ENCODE peak calls at places on chromosome 6, in eight cellular contexts. C is A549, T is left lung, V is cardiac muscle cell, D is retinal pigment epithelial cell, P is testis, X is psoas muscle, A is fibroblast of lung. Q is an unnamed sample.

GRCh38 chr6:138545621-138545980 is 46.3 kb upstream of the NHSL1 start:
- DNase-seq in C (no peak), T (peak), V (peak), D (peak), P (peak), X (peak), A (peak), Q (no peak)

GRCh38 chr6:170058878-170059485 is 231.9 kb downstream of the DLL1 start:
- DNase-seq in C (no peak), T (no peak), V (no peak), D (no peak), P (no peak), X (no peak), A (no peak), Q (no peak)

GRCh38 chr6:98014791-98015201 is 731.8 kb upstream of the MMS22L start:
- DNase-seq in C (no peak), T (no peak), V (no peak), D (no peak), P (no peak), X (no peak), A (no peak), Q (no peak)

GRCh38 chr6:106026748-106027147 is 59.4 kb upstream of the PRDM1 start:
- DNase-seq in C (no peak), T (no peak), V (no peak), D (no peak), P (no peak), X (no peak), A (peak), Q (no peak)

GRCh38 chr6:109075934-109076333 is 18.7 kb downstream of the SESN1 start:
- DNase-seq in C (no peak), T (no peak), V (no peak), D (no peak), P (no peak), X (no peak), A (no peak), Q (peak)

GRCh38 chr6:98839788-98840361 is 5.5 kb downstream of the POU3F2 start:
- DNase-seq in C (no peak), T (no peak), V (peak), D (no peak), P (no peak), X (no peak), A (peak), Q (no peak)

GRCh38 chr6:98335594-98335993 is 498.8 kb upstream of the POU3F2 start:
- DNase-seq in C (no peak), T (no peak), V (no peak), D (no peak), P (no peak), X (no peak), A (no peak), Q (no peak)

GRCh38 chr6:27241443-27241842 is 6.1 kb upstream of the PRSS16 start:
- DNase-seq in C (no peak), T (no peak), V (no peak), D (no peak), P (no peak), X (no peak), A (no peak), Q (no peak)

GRCh38 chr6:20424679-20425078 is 23.0 kb downstream of the E2F3 start:
- DNase-seq in C (no peak), T (no peak), V (no peak), D (no peak), P (no peak), X (no peak), A (peak), Q (no peak)

GRCh38 chr6:149897015-149897697 is 757 bp downstream of the RAET1E start:
- DNase-seq in C (peak), T (no peak), V (no peak), D (peak), P (peak), X (peak), A (peak), Q (peak)

GRCh38 chr6:139955366-139956155 is 581.1 kb upstream of the CITED2 start:
- DNase-seq in C (no peak), T (no peak), V (no peak), D (no peak), P (no peak), X (no peak), A (no peak), Q (no peak)

GRCh38 chr6:111724505-111724904 is 118.8 kb upstream of the TRAF3IP2 start:
- DNase-seq in C (no peak), T (no peak), V (no peak), D (no peak), P (no peak), X (no peak), A (no peak), Q (no peak)

GRCh38 chr6:21738180-21739094 is 144.9 kb downstream of the SOX4 start:
- DNase-seq in C (peak), T (no peak), V (no peak), D (no peak), P (no peak), X (no peak), A (no peak), Q (no peak)

GRCh38 chr6:152859225-152859624 is 108.6 kb downstream of the VIP start:
- DNase-seq in C (no peak), T (no peak), V (no peak), D (no peak), P (no peak), X (no peak), A (no peak), Q (no peak)

GRCh38 chr6:137816133-137816579 is 50.9 kb upstream of the TNFAIP3 start:
- DNase-seq in C (no peak), T (no peak), V (no peak), D (no peak), P (no peak), X (no peak), A (no peak), Q (no peak)

GRCh38 chr6:35508542-35508941 is 4.2 kb downstream of the TULP1 start:
- DNase-seq in C (no peak), T (peak), V (no peak), D (no peak), P (no peak), X (no peak), A (no peak), Q (no peak)

GRCh38 chr6:14074723-14075503 is 42.7 kb upstream of the CD83 start:
- DNase-seq in C (no peak), T (no peak), V (peak), D (peak), P (peak), X (no peak), A (peak), Q (no peak)

GRCh38 chr6:137820425-137820824 is 46.6 kb upstream of the TNFAIP3 start:
- DNase-seq in C (no peak), T (no peak), V (no peak), D (no peak), P (no peak), X (no peak), A (peak), Q (no peak)

GRCh38 chr6:139373928-139374356 is 506 bp downstream of the CITED2 start:
- DNase-seq in C (peak), T (peak), V (no peak), D (no peak), P (peak), X (no peak), A (no peak), Q (no peak)

GRCh38 chr6:132286298-132287019 is 114.8 kb downstream of the MOXD1 start:
- DNase-seq in C (no peak), T (no peak), V (no peak), D (no peak), P (no peak), X (no peak), A (no peak), Q (no peak)

GRCh38 chr6:109690373-109690739 is 646 bp downstream of the AK9 start:
- DNase-seq in C (peak), T (peak), V (peak), D (no peak), P (peak), X (peak), A (no peak), Q (no peak)

GRCh38 chr6:79544939-79545450 is 7.8 kb upstream of the LCA5 start:
- DNase-seq in C (peak), T (peak), V (peak), D (peak), P (peak), X (peak), A (peak), Q (peak)
- TF ChIP-seq CTCF in C (no peak), T (peak), V (peak), D (peak), P (peak), X (peak), A (peak), Q (peak)

GRCh38 chr6:81752969-81753708 is 658 bp upstream of the TENT5A start:
- DNase-seq in C (peak), T (peak), V (peak), D (no peak), P (peak), X (peak), A (peak), Q (peak)
- TF ChIP-seq CTCF in C (no peak), T (no peak), V (peak), D (peak), P (peak), X (no peak), A (peak), Q (peak)

GRCh38 chr6:95815389-95816056 is 200.3 kb upstream of the FUT9 start:
- DNase-seq in C (no peak), T (no peak), V (no peak), D (no peak), P (peak), X (no peak), A (no peak), Q (no peak)

GRCh38 chr6:95819461-95819860 is 196.3 kb upstream of the FUT9 start:
- DNase-seq in C (no peak), T (no peak), V (no peak), D (no peak), P (no peak), X (no peak), A (no peak), Q (no peak)

DNA sequence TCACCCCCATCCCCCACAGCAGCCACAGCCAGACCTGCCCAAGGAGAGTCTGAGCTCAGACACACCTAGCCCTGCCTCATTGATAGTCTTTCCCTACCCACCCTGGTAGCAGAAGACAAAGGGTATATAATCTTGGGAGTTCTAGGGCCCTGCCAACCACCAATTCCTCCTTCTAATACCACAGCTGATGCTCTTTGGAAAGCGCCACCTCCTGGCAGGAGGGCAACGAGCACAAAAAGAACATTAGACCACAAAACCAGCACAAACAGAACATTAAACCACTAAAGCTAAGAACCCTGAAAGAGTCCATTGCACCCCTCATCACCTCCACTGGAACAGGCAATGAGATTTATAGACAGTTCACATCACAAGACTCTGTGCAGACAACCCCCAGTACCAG is 195.8 kb upstream of the FUT9 start:
- DNase-seq in C (no peak), T (no peak), V (no peak), D (no peak), P (no peak), X (no peak), A (no peak), Q (no peak)
- TF ChIP-seq CTCF in C (no peak), T (no peak), V (no peak), D (peak), P (no peak), X (no peak), A (no peak), Q (no peak)

DNA sequence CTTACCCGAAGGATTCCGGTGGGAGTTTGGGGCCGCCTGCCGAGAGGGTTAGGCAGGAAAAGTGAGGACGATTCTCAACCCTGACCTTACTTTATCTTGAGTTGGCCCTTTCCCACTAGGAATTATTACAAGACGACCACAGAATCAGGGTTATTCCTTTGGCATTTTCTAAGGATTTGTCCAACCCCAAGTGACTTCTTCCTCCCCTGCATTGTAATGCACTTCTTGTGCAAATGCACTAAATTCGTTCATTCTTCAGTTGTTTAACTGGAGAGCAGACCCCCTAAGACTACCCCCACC is 411 bp upstream of the TMEM217 start:
- DNase-seq in C (no peak), T (no peak), V (no peak), D (no peak), P (no peak), X (no peak), A (no peak), Q (no peak)
- TF ChIP-seq CTCF in C (no peak), T (no peak), V (no peak), D (peak), P (no peak), X (no peak), A (no peak), Q (no peak)

DNA sequence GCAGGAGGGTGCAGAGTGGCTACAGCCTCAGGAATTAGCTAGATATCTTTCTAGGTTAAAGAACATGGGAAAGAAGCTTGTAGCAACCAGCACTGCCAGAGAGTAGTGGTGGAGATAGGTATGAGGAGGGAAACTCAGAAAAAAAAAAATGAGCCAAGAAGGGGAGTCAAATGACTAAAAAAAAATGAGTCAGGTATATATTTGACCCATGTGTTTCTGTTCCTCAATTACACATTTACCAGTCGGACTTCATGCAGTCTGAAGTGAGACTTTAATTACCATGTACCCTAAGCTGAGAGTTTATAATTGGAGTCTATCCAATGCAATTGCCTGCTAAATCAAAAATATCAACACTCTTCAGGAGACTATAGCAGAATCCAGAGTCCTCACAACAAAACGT is 964.6 kb downstream of the HACE1 start:
- DNase-seq in C (no peak), T (no peak), V (no peak), D (no peak), P (no peak), X (no peak), A (no peak), Q (no peak)
- TF ChIP-seq CTCF in C (no peak), T (no peak), V (no peak), D (no peak), P (no peak), X (no peak), A (no peak), Q (no peak)

Q was measured in AG09319.